ENCODE peak calls at places on chromosome 2, in nine cellular contexts. X is heart right ventricle; T is MV-4-11; B is head of caudate nucleus; F is activated CD4-positive, alpha-beta T cell treated with anti-CD3 and anti-CD28 coated beads for 48 hours; D is HFF-Myc; E is GM03348; M is GM04504; C is T-helper 9 cell. G is an unnamed sample.

GRCh38 chr2:145985517-145985916 is 1465.6 kb upstream of the ZEB2 start:
- DNase-seq in E (no peak), T (no peak), D (no peak), B (no peak), F (no peak), M (no peak), C (no peak), X (no peak), G (no peak)

GRCh38 chr2:229133155-229133772 is 137.8 kb downstream of the PID1 start:
- DNase-seq in X (no peak), D (peak), T (peak), F (no peak), M (peak), B (no peak), E (peak), C (no peak), G (no peak)

GRCh38 chr2:171150694-171151285 is 9.9 kb downstream of the TLK1 start:
- DNase-seq in C (no peak), F (no peak), X (no peak), M (no peak), D (no peak), E (no peak), T (no peak), B (no peak), G (no peak)

GRCh38 chr2:119289093-119289492 is 65.5 kb downstream of the STEAP3 start:
- DNase-seq in D (no peak), C (no peak), F (no peak), B (no peak), E (no peak), M (no peak), T (no peak), X (no peak), G (no peak)

GRCh38 chr2:109125595-109126500 is 3.2 kb upstream of the SH3RF3 start:
- DNase-seq in D (peak), F (no peak), X (no peak), E (peak), T (peak), C (no peak), M (peak), B (no peak), G (no peak)

GRCh38 chr2:234462218-234462992 is 34.5 kb downstream of the ARL4C start:
- DNase-seq in M (no peak), X (no peak), T (no peak), E (no peak), B (no peak), F (no peak), D (no peak), C (no peak), G (peak)

GRCh38 chr2:31998731-31999383 is 12.0 kb downstream of the MEMO1 start:
- DNase-seq in M (no peak), T (peak), D (no peak), C (no peak), F (no peak), E (no peak), X (no peak), B (no peak), G (no peak)

GRCh38 chr2:216696751-216697560 is 1.6 kb upstream of the IGFBP5 start:
- DNase-seq in C (no peak), F (no peak), B (no peak), X (no peak), T (peak), D (no peak), E (peak), M (no peak), G (no peak)

GRCh38 chr2:3182848-3183247 is 194.8 kb downstream of the EIPR1 start:
- DNase-seq in D (no peak), T (no peak), C (no peak), F (no peak), E (no peak), X (no peak), M (no peak), B (no peak), G (no peak)

GRCh38 chr2:85265304-85265703 is 62.5 kb downstream of the TGOLN2 start:
- DNase-seq in X (peak), M (no peak), F (no peak), E (peak), B (no peak), T (no peak), C (no peak), D (no peak), G (no peak)

GRCh38 chr2:232927793-232928563 is 57.9 kb downstream of the SNORC start:
- DNase-seq in E (peak), T (no peak), C (no peak), F (no peak), D (no peak), B (peak), X (no peak), M (no peak), G (no peak)

GRCh38 chr2:149006883-149007543 is 31.5 kb upstream of the LYPD6B start:
- DNase-seq in F (no peak), M (no peak), D (no peak), E (no peak), B (no peak), T (no peak), X (no peak), C (no peak), G (no peak)

GRCh38 chr2:169069818-169070217 is 455 bp downstream of the DHRS9 start:
- DNase-seq in E (no peak), F (no peak), B (no peak), C (no peak), X (no peak), M (no peak), T (no peak), D (no peak), G (no peak)

GRCh38 chr2:53018830-53019425 is 748.7 kb upstream of the CHAC2 start:
- DNase-seq in F (no peak), E (no peak), C (no peak), D (no peak), T (no peak), X (no peak), B (no peak), M (no peak), G (no peak)

GRCh38 chr2:194395818-194396217 is 1261.2 kb upstream of the SLC39A10 start:
- DNase-seq in C (no peak), M (no peak), E (no peak), F (no peak), D (no peak), T (no peak), B (no peak), X (no peak), G (no peak)

GRCh38 chr2:85741811-85742507 is 11.8 kb upstream of the ATOH8 start:
- DNase-seq in X (peak), B (peak), C (no peak), E (peak), D (peak), F (no peak), M (peak), T (peak), G (no peak)

GRCh38 chr2:180222642-180223041 is 215.5 kb upstream of the CWC22 start:
- DNase-seq in M (peak), D (no peak), C (no peak), E (peak), F (no peak), T (peak), B (no peak), X (no peak), G (no peak)

GRCh38 chr2:12552092-12552491 is 164.6 kb upstream of the TRIB2 start:
- DNase-seq in F (no peak), M (no peak), X (no peak), T (peak), E (no peak), B (no peak), D (no peak), C (no peak), G (no peak)

GRCh38 chr2:26251893-26252292 is 7.2 kb downstream of the HADHB start:
- DNase-seq in X (peak), M (no peak), B (peak), E (no peak), C (no peak), F (no peak), D (no peak), T (peak), G (no peak)

GRCh38 chr2:43107679-43108078 is 118.7 kb downstream of the ZFP36L2 start:
- DNase-seq in T (peak), F (no peak), X (no peak), M (no peak), B (no peak), E (no peak), C (no peak), D (no peak), G (no peak)

GRCh38 chr2:64996914-64997313 is 7.7 kb downstream of the SLC1A4 start:
- DNase-seq in C (no peak), T (no peak), F (no peak), B (no peak), M (no peak), D (no peak), E (no peak), X (no peak), G (no peak)

GRCh38 chr2:24616606-24617005 is 125.6 kb downstream of the NCOA1 start:
- DNase-seq in X (no peak), F (no peak), E (no peak), T (peak), C (no peak), B (no peak), D (no peak), M (no peak), G (no peak)

GRCh38 chr2:43408784-43409160 is 182.4 kb upstream of the ZFP36L2 start:
- DNase-seq in T (no peak), D (no peak), C (no peak), F (no peak), X (no peak), E (no peak), M (no peak), B (no peak), G (no peak)

GRCh38 chr2:1743396-1744150 is 742 bp downstream of the PXDN start:
- DNase-seq in F (no peak), C (no peak), D (no peak), B (peak), X (peak), T (no peak), E (peak), M (no peak), G (peak)

GRCh38 chr2:63676135-63676534 is 87.4 kb downstream of the MDH1 start:
- DNase-seq in B (no peak), M (no peak), E (no peak), C (no peak), F (no peak), X (no peak), T (no peak), D (no peak), G (no peak)

G was measured in activated CD8-positive, alpha-beta T cell treated with anti-CD3 and anti-CD28 coated beads for 36 hours.